ENCODE peak calls at places on chromosomes 4 and X, in eight cellular contexts. One of them, this sample, is unnamed.

GRCh38 chrX:18424482-18425198 is 768 bp upstream of the CDKL5 start:
- DNase-seq in NCI-H748 treated with DMSO at 0.1 percent for 48 hours: peak
- DNase-seq in effector CD4-positive, alpha-beta T cell: peak
- DNase-seq in SW480: peak
- DNase-seq in stimulated activated CD4-positive, alpha-beta T cell treated with anti-CD3 and anti-CD28 coated beads, Interleukin-1b, Interleukin-23, amount 100 ng/mL, for 4 hours: no peak
- DNase-seq in substantia nigra: peak
- DNase-seq in NCI-H345: peak
- DNase-seq in left cardiac atrium: peak
- DNase-seq in this sample: no peak

GRCh38 chr4:751676-752075 is 46.0 kb downstream of the PCGF3 start:
- DNase-seq in NCI-H748 treated with DMSO at 0.1 percent for 48 hours: no peak
- DNase-seq in effector CD4-positive, alpha-beta T cell: no peak
- DNase-seq in SW480: no peak
- DNase-seq in stimulated activated CD4-positive, alpha-beta T cell treated with anti-CD3 and anti-CD28 coated beads, Interleukin-1b, Interleukin-23, amount 100 ng/mL, for 4 hours: no peak
- DNase-seq in substantia nigra: no peak
- DNase-seq in NCI-H345: peak
- DNase-seq in left cardiac atrium: no peak
- DNase-seq in this sample: no peak

GRCh38 chr4:34157546-34157945 is 2086.8 kb downstream of the ARAP2 start:
- DNase-seq in NCI-H748 treated with DMSO at 0.1 percent for 48 hours: no peak
- DNase-seq in effector CD4-positive, alpha-beta T cell: no peak
- DNase-seq in SW480: no peak
- DNase-seq in stimulated activated CD4-positive, alpha-beta T cell treated with anti-CD3 and anti-CD28 coated beads, Interleukin-1b, Interleukin-23, amount 100 ng/mL, for 4 hours: no peak
- DNase-seq in substantia nigra: no peak
- DNase-seq in NCI-H345: no peak
- DNase-seq in left cardiac atrium: no peak
- DNase-seq in this sample: no peak

GRCh38 chr4:85861064-85861767 is 386.3 kb downstream of the ARHGAP24 start:
- DNase-seq in NCI-H748 treated with DMSO at 0.1 percent for 48 hours: no peak
- DNase-seq in effector CD4-positive, alpha-beta T cell: no peak
- DNase-seq in SW480: no peak
- DNase-seq in stimulated activated CD4-positive, alpha-beta T cell treated with anti-CD3 and anti-CD28 coated beads, Interleukin-1b, Interleukin-23, amount 100 ng/mL, for 4 hours: no peak
- DNase-seq in substantia nigra: no peak
- DNase-seq in NCI-H345: peak
- DNase-seq in left cardiac atrium: no peak
- DNase-seq in this sample: no peak

GRCh38 chr4:18756661-18757060 is 735.1 kb upstream of the LCORL start:
- DNase-seq in NCI-H748 treated with DMSO at 0.1 percent for 48 hours: no peak
- DNase-seq in effector CD4-positive, alpha-beta T cell: no peak
- DNase-seq in SW480: no peak
- DNase-seq in stimulated activated CD4-positive, alpha-beta T cell treated with anti-CD3 and anti-CD28 coated beads, Interleukin-1b, Interleukin-23, amount 100 ng/mL, for 4 hours: no peak
- DNase-seq in substantia nigra: no peak
- DNase-seq in NCI-H345: no peak
- DNase-seq in left cardiac atrium: no peak
- DNase-seq in this sample: no peak

GRCh38 chr4:37685211-37685725 is 908 bp downstream of the RELL1 start:
- DNase-seq in NCI-H748 treated with DMSO at 0.1 percent for 48 hours: no peak
- DNase-seq in effector CD4-positive, alpha-beta T cell: peak
- DNase-seq in SW480: no peak
- DNase-seq in stimulated activated CD4-positive, alpha-beta T cell treated with anti-CD3 and anti-CD28 coated beads, Interleukin-1b, Interleukin-23, amount 100 ng/mL, for 4 hours: no peak
- DNase-seq in substantia nigra: no peak
- DNase-seq in NCI-H345: no peak
- DNase-seq in left cardiac atrium: no peak
- DNase-seq in this sample: no peak

GRCh38 chr4:180304321-180304720 is 1938.9 kb upstream of the TENM3 start:
- DNase-seq in NCI-H748 treated with DMSO at 0.1 percent for 48 hours: no peak
- DNase-seq in effector CD4-positive, alpha-beta T cell: no peak
- DNase-seq in SW480: no peak
- DNase-seq in stimulated activated CD4-positive, alpha-beta T cell treated with anti-CD3 and anti-CD28 coated beads, Interleukin-1b, Interleukin-23, amount 100 ng/mL, for 4 hours: no peak
- DNase-seq in substantia nigra: no peak
- DNase-seq in NCI-H345: no peak
- DNase-seq in left cardiac atrium: no peak
- DNase-seq in this sample: no peak

GRCh38 chr4:3248811-3249661 is at the start of gene MSANTD1:
- DNase-seq in NCI-H748 treated with DMSO at 0.1 percent for 48 hours: no peak
- DNase-seq in effector CD4-positive, alpha-beta T cell: no peak
- DNase-seq in SW480: no peak
- DNase-seq in stimulated activated CD4-positive, alpha-beta T cell treated with anti-CD3 and anti-CD28 coated beads, Interleukin-1b, Interleukin-23, amount 100 ng/mL, for 4 hours: no peak
- DNase-seq in substantia nigra: no peak
- DNase-seq in NCI-H345: no peak
- DNase-seq in left cardiac atrium: no peak
- DNase-seq in this sample: no peak

GRCh38 chr4:152103181-152103901 is 342.5 kb upstream of the GATB start:
- DNase-seq in NCI-H748 treated with DMSO at 0.1 percent for 48 hours: no peak
- DNase-seq in effector CD4-positive, alpha-beta T cell: no peak
- DNase-seq in SW480: no peak
- DNase-seq in stimulated activated CD4-positive, alpha-beta T cell treated with anti-CD3 and anti-CD28 coated beads, Interleukin-1b, Interleukin-23, amount 100 ng/mL, for 4 hours: no peak
- DNase-seq in substantia nigra: no peak
- DNase-seq in NCI-H345: no peak
- DNase-seq in left cardiac atrium: no peak
- DNase-seq in this sample: no peak

GRCh38 chrX:119878740-119879139 is 7.1 kb downstream of the NDUFA1 start:
- DNase-seq in NCI-H748 treated with DMSO at 0.1 percent for 48 hours: no peak
- DNase-seq in effector CD4-positive, alpha-beta T cell: no peak
- DNase-seq in SW480: no peak
- DNase-seq in stimulated activated CD4-positive, alpha-beta T cell treated with anti-CD3 and anti-CD28 coated beads, Interleukin-1b, Interleukin-23, amount 100 ng/mL, for 4 hours: no peak
- DNase-seq in substantia nigra: no peak
- DNase-seq in NCI-H345: no peak
- DNase-seq in left cardiac atrium: no peak
- DNase-seq in this sample: no peak

GRCh38 chr4:55993994-55994657 is 45.4 kb downstream of the CEP135 start:
- DNase-seq in NCI-H748 treated with DMSO at 0.1 percent for 48 hours: no peak
- DNase-seq in effector CD4-positive, alpha-beta T cell: no peak
- DNase-seq in SW480: no peak
- DNase-seq in stimulated activated CD4-positive, alpha-beta T cell treated with anti-CD3 and anti-CD28 coated beads, Interleukin-1b, Interleukin-23, amount 100 ng/mL, for 4 hours: no peak
- DNase-seq in substantia nigra: no peak
- DNase-seq in NCI-H345: no peak
- DNase-seq in left cardiac atrium: no peak
- DNase-seq in this sample: no peak

GRCh38 chr4:171464499-171464898 is 348.7 kb upstream of the GALNTL6 start:
- DNase-seq in NCI-H748 treated with DMSO at 0.1 percent for 48 hours: no peak
- DNase-seq in effector CD4-positive, alpha-beta T cell: no peak
- DNase-seq in SW480: no peak
- DNase-seq in stimulated activated CD4-positive, alpha-beta T cell treated with anti-CD3 and anti-CD28 coated beads, Interleukin-1b, Interleukin-23, amount 100 ng/mL, for 4 hours: no peak
- DNase-seq in substantia nigra: no peak
- DNase-seq in NCI-H345: no peak
- DNase-seq in left cardiac atrium: no peak
- DNase-seq in this sample: no peak

GRCh38 chr4:72505314-72505744 is 63.7 kb downstream of the ADAMTS3 start:
- DNase-seq in NCI-H748 treated with DMSO at 0.1 percent for 48 hours: no peak
- DNase-seq in effector CD4-positive, alpha-beta T cell: no peak
- DNase-seq in SW480: peak
- DNase-seq in stimulated activated CD4-positive, alpha-beta T cell treated with anti-CD3 and anti-CD28 coated beads, Interleukin-1b, Interleukin-23, amount 100 ng/mL, for 4 hours: no peak
- DNase-seq in substantia nigra: no peak
- DNase-seq in NCI-H345: peak
- DNase-seq in left cardiac atrium: peak
- DNase-seq in this sample: no peak

GRCh38 chr4:23746672-23747071 is 143.2 kb downstream of the PPARGC1A start:
- DNase-seq in NCI-H748 treated with DMSO at 0.1 percent for 48 hours: no peak
- DNase-seq in effector CD4-positive, alpha-beta T cell: no peak
- DNase-seq in SW480: no peak
- DNase-seq in stimulated activated CD4-positive, alpha-beta T cell treated with anti-CD3 and anti-CD28 coated beads, Interleukin-1b, Interleukin-23, amount 100 ng/mL, for 4 hours: no peak
- DNase-seq in substantia nigra: no peak
- DNase-seq in NCI-H345: no peak
- DNase-seq in left cardiac atrium: no peak
- DNase-seq in this sample: no peak

GRCh38 chr4:137125011-137125410 is 407.3 kb downstream of the PCDH18 start:
- DNase-seq in NCI-H748 treated with DMSO at 0.1 percent for 48 hours: no peak
- DNase-seq in effector CD4-positive, alpha-beta T cell: no peak
- DNase-seq in SW480: no peak
- DNase-seq in stimulated activated CD4-positive, alpha-beta T cell treated with anti-CD3 and anti-CD28 coated beads, Interleukin-1b, Interleukin-23, amount 100 ng/mL, for 4 hours: no peak
- DNase-seq in substantia nigra: no peak
- DNase-seq in NCI-H345: no peak
- DNase-seq in left cardiac atrium: no peak
- DNase-seq in this sample: no peak

GRCh38 chr4:130699004-130699403 is 1603.1 kb downstream of the C4orf33 start:
- DNase-seq in NCI-H748 treated with DMSO at 0.1 percent for 48 hours: no peak
- DNase-seq in effector CD4-positive, alpha-beta T cell: no peak
- DNase-seq in SW480: no peak
- DNase-seq in stimulated activated CD4-positive, alpha-beta T cell treated with anti-CD3 and anti-CD28 coated beads, Interleukin-1b, Interleukin-23, amount 100 ng/mL, for 4 hours: no peak
- DNase-seq in substantia nigra: no peak
- DNase-seq in NCI-H345: no peak
- DNase-seq in left cardiac atrium: no peak
- DNase-seq in this sample: no peak

GRCh38 chrX:15594371-15594770 is 6.4 kb downstream of the ACE2 start:
- DNase-seq in NCI-H748 treated with DMSO at 0.1 percent for 48 hours: no peak
- DNase-seq in effector CD4-positive, alpha-beta T cell: no peak
- DNase-seq in SW480: no peak
- DNase-seq in stimulated activated CD4-positive, alpha-beta T cell treated with anti-CD3 and anti-CD28 coated beads, Interleukin-1b, Interleukin-23, amount 100 ng/mL, for 4 hours: no peak
- DNase-seq in substantia nigra: no peak
- DNase-seq in NCI-H345: no peak
- DNase-seq in left cardiac atrium: no peak
- DNase-seq in this sample: no peak

GRCh38 chrX:119997570-119997969 is 54.0 kb upstream of the NKAP start:
- DNase-seq in NCI-H748 treated with DMSO at 0.1 percent for 48 hours: no peak
- DNase-seq in effector CD4-positive, alpha-beta T cell: no peak
- DNase-seq in SW480: no peak
- DNase-seq in stimulated activated CD4-positive, alpha-beta T cell treated with anti-CD3 and anti-CD28 coated beads, Interleukin-1b, Interleukin-23, amount 100 ng/mL, for 4 hours: no peak
- DNase-seq in substantia nigra: no peak
- DNase-seq in NCI-H345: no peak
- DNase-seq in left cardiac atrium: no peak
- DNase-seq in this sample: no peak

GRCh38 chrX:12610079-12610478 is 181.1 kb upstream of the PRPS2 start:
- DNase-seq in NCI-H748 treated with DMSO at 0.1 percent for 48 hours: no peak
- DNase-seq in effector CD4-positive, alpha-beta T cell: no peak
- DNase-seq in SW480: peak
- DNase-seq in stimulated activated CD4-positive, alpha-beta T cell treated with anti-CD3 and anti-CD28 coated beads, Interleukin-1b, Interleukin-23, amount 100 ng/mL, for 4 hours: no peak
- DNase-seq in substantia nigra: no peak
- DNase-seq in NCI-H345: no peak
- DNase-seq in left cardiac atrium: no peak
- DNase-seq in this sample: no peak

GRCh38 chr4:184408021-184408710 is 66.2 kb downstream of the IRF2 start:
- DNase-seq in NCI-H748 treated with DMSO at 0.1 percent for 48 hours: no peak
- DNase-seq in effector CD4-positive, alpha-beta T cell: no peak
- DNase-seq in SW480: no peak
- DNase-seq in stimulated activated CD4-positive, alpha-beta T cell treated with anti-CD3 and anti-CD28 coated beads, Interleukin-1b, Interleukin-23, amount 100 ng/mL, for 4 hours: no peak
- DNase-seq in substantia nigra: no peak
- DNase-seq in NCI-H345: no peak
- DNase-seq in left cardiac atrium: no peak
- DNase-seq in this sample: no peak

GRCh38 chr4:19936471-19936870 is 315.2 kb upstream of the SLIT2 start:
- DNase-seq in NCI-H748 treated with DMSO at 0.1 percent for 48 hours: no peak
- DNase-seq in effector CD4-positive, alpha-beta T cell: no peak
- DNase-seq in SW480: no peak
- DNase-seq in stimulated activated CD4-positive, alpha-beta T cell treated with anti-CD3 and anti-CD28 coated beads, Interleukin-1b, Interleukin-23, amount 100 ng/mL, for 4 hours: no peak
- DNase-seq in substantia nigra: no peak
- DNase-seq in NCI-H345: no peak
- DNase-seq in left cardiac atrium: no peak
- DNase-seq in this sample: no peak

GRCh38 chr4:41600243-41600642 is 62.3 kb downstream of the LIMCH1 start:
- DNase-seq in NCI-H748 treated with DMSO at 0.1 percent for 48 hours: peak
- DNase-seq in effector CD4-positive, alpha-beta T cell: no peak
- DNase-seq in SW480: no peak
- DNase-seq in stimulated activated CD4-positive, alpha-beta T cell treated with anti-CD3 and anti-CD28 coated beads, Interleukin-1b, Interleukin-23, amount 100 ng/mL, for 4 hours: no peak
- DNase-seq in substantia nigra: no peak
- DNase-seq in NCI-H345: no peak
- DNase-seq in left cardiac atrium: no peak
- DNase-seq in this sample: no peak

GRCh38 chr4:76061977-76062376 is 12.5 kb upstream of the ART3 start:
- DNase-seq in NCI-H748 treated with DMSO at 0.1 percent for 48 hours: no peak
- DNase-seq in effector CD4-positive, alpha-beta T cell: no peak
- DNase-seq in SW480: no peak
- DNase-seq in stimulated activated CD4-positive, alpha-beta T cell treated with anti-CD3 and anti-CD28 coated beads, Interleukin-1b, Interleukin-23, amount 100 ng/mL, for 4 hours: no peak
- DNase-seq in substantia nigra: no peak
- DNase-seq in NCI-H345: no peak
- DNase-seq in left cardiac atrium: no peak
- DNase-seq in this sample: no peak

GRCh38 chr4:75668596-75668995 is 4.6 kb downstream of the G3BP2 start:
- DNase-seq in NCI-H748 treated with DMSO at 0.1 percent for 48 hours: no peak
- DNase-seq in effector CD4-positive, alpha-beta T cell: no peak
- DNase-seq in SW480: no peak
- DNase-seq in stimulated activated CD4-positive, alpha-beta T cell treated with anti-CD3 and anti-CD28 coated beads, Interleukin-1b, Interleukin-23, amount 100 ng/mL, for 4 hours: no peak
- DNase-seq in substantia nigra: no peak
- DNase-seq in NCI-H345: no peak
- DNase-seq in left cardiac atrium: no peak
- DNase-seq in this sample: no peak

GRCh38 chr4:55381502-55381901 is 14.3 kb upstream of the TMEM165 start:
- DNase-seq in NCI-H748 treated with DMSO at 0.1 percent for 48 hours: no peak
- DNase-seq in effector CD4-positive, alpha-beta T cell: no peak
- DNase-seq in SW480: no peak
- DNase-seq in stimulated activated CD4-positive, alpha-beta T cell treated with anti-CD3 and anti-CD28 coated beads, Interleukin-1b, Interleukin-23, amount 100 ng/mL, for 4 hours: no peak
- DNase-seq in substantia nigra: no peak
- DNase-seq in NCI-H345: no peak
- DNase-seq in left cardiac atrium: no peak
- DNase-seq in this sample: no peak

GRCh38 chrX:137354851-137355250 is 211.1 kb upstream of the ZIC3 start:
- DNase-seq in NCI-H748 treated with DMSO at 0.1 percent for 48 hours: peak
- DNase-seq in effector CD4-positive, alpha-beta T cell: no peak
- DNase-seq in SW480: no peak
- DNase-seq in stimulated activated CD4-positive, alpha-beta T cell treated with anti-CD3 and anti-CD28 coated beads, Interleukin-1b, Interleukin-23, amount 100 ng/mL, for 4 hours: no peak
- DNase-seq in substantia nigra: no peak
- DNase-seq in NCI-H345: no peak
- DNase-seq in left cardiac atrium: no peak
- DNase-seq in this sample: no peak

GRCh38 chr4:114694770-114695169 is 96.2 kb downstream of the UGT8 start:
- DNase-seq in NCI-H748 treated with DMSO at 0.1 percent for 48 hours: peak
- DNase-seq in effector CD4-positive, alpha-beta T cell: no peak
- DNase-seq in SW480: peak
- DNase-seq in stimulated activated CD4-positive, alpha-beta T cell treated with anti-CD3 and anti-CD28 coated beads, Interleukin-1b, Interleukin-23, amount 100 ng/mL, for 4 hours: no peak
- DNase-seq in substantia nigra: no peak
- DNase-seq in NCI-H345: peak
- DNase-seq in left cardiac atrium: no peak
- DNase-seq in this sample: no peak

GRCh38 chr4:8599657-8600056 is 7.1 kb downstream of the CPZ start:
- DNase-seq in NCI-H748 treated with DMSO at 0.1 percent for 48 hours: no peak
- DNase-seq in effector CD4-positive, alpha-beta T cell: no peak
- DNase-seq in SW480: no peak
- DNase-seq in stimulated activated CD4-positive, alpha-beta T cell treated with anti-CD3 and anti-CD28 coated beads, Interleukin-1b, Interleukin-23, amount 100 ng/mL, for 4 hours: no peak
- DNase-seq in substantia nigra: no peak
- DNase-seq in NCI-H345: no peak
- DNase-seq in left cardiac atrium: no peak
- DNase-seq in this sample: no peak

GRCh38 chr4:70183168-70183939 is 12.2 kb upstream of the ODAM start:
- DNase-seq in NCI-H748 treated with DMSO at 0.1 percent for 48 hours: peak
- DNase-seq in effector CD4-positive, alpha-beta T cell: no peak
- DNase-seq in SW480: peak
- DNase-seq in stimulated activated CD4-positive, alpha-beta T cell treated with anti-CD3 and anti-CD28 coated beads, Interleukin-1b, Interleukin-23, amount 100 ng/mL, for 4 hours: no peak
- DNase-seq in substantia nigra: no peak
- DNase-seq in NCI-H345: no peak
- DNase-seq in left cardiac atrium: no peak
- DNase-seq in this sample: no peak

GRCh38 chrX:11366998-11367595 is 73.9 kb downstream of the AMELX start:
- DNase-seq in NCI-H748 treated with DMSO at 0.1 percent for 48 hours: no peak
- DNase-seq in effector CD4-positive, alpha-beta T cell: no peak
- DNase-seq in SW480: no peak
- DNase-seq in stimulated activated CD4-positive, alpha-beta T cell treated with anti-CD3 and anti-CD28 coated beads, Interleukin-1b, Interleukin-23, amount 100 ng/mL, for 4 hours: no peak
- DNase-seq in substantia nigra: no peak
- DNase-seq in NCI-H345: no peak
- DNase-seq in left cardiac atrium: no peak
- DNase-seq in this sample: no peak